ENCODE peak calls at places on chromosomes 4 and X, in four cellular contexts. J, E, O and W are unnamed samples.

GRCh38 chr4:47718691-47719090 is 119.2 kb downstream of the CORIN start:
- DNase-seq in J (no peak), E (no peak), O (no peak), W (no peak)

GRCh38 chrX:30653415-30654131 is at the start of gene GK:
- DNase-seq in J (peak), E (no peak), O (peak), W (no peak)

GRCh38 chrX:109774706-109775105 is 41.6 kb upstream of the ACSL4 start:
- DNase-seq in J (peak), E (no peak), O (no peak), W (no peak)

GRCh38 chr4:58760737-58761136 is 1650.6 kb upstream of the IGFBP7 start:
- DNase-seq in J (no peak), E (no peak), O (no peak), W (no peak)

GRCh38 chrX:3256868-3257267 is 89.6 kb downstream of the MXRA5 start:
- DNase-seq in J (no peak), E (no peak), O (no peak), W (no peak)

GRCh38 chrX:153769865-153770605 is 6.0 kb downstream of the PLXNB3 start:
- DNase-seq in J (no peak), E (no peak), O (peak), W (no peak)

GRCh38 chr4:53507671-53508286 is 83.5 kb downstream of the LNX1 start:
- DNase-seq in J (peak), E (no peak), O (no peak), W (no peak)

GRCh38 chrX:120250522-120251271 is at the start of gene ZBTB33:
- DNase-seq in J (peak), E (peak), O (peak), W (peak)

GRCh38 chrX:30513284-30513683 is 64.3 kb downstream of the TASL start:
- DNase-seq in J (no peak), E (no peak), O (no peak), W (no peak)

GRCh38 chrX:150531467-150531866 is 37.0 kb upstream of the MTM1 start:
- DNase-seq in J (no peak), E (no peak), O (no peak), W (no peak)

GRCh38 chrX:67692246-67692645 is 148.4 kb downstream of the AR start:
- DNase-seq in J (peak), E (no peak), O (no peak), W (no peak)

GRCh38 chr4:146260521-146260920 is 46.2 kb downstream of the REELD1 start:
- DNase-seq in J (no peak), E (no peak), O (no peak), W (no peak)

GRCh38 chrX:136209016-136209738 is 42.0 kb downstream of the MAP7D3 start:
- DNase-seq in J (peak), E (no peak), O (peak), W (peak)

GRCh38 chrX:40148439-40149285 is 50.9 kb upstream of the BCOR start:
- DNase-seq in J (no peak), E (no peak), O (peak), W (peak)

GRCh38 chrX:154135458-154136229 is 8.4 kb upstream of the OPN1LW start:
- DNase-seq in J (no peak), E (no peak), O (no peak), W (no peak)

GRCh38 chrX:96837808-96838207 is 45.9 kb upstream of the RPA4 start:
- DNase-seq in J (peak), E (no peak), O (no peak), W (peak)

GRCh38 chrX:39895228-39896110 is 202.3 kb downstream of the BCOR start:
- DNase-seq in J (no peak), E (no peak), O (no peak), W (no peak)

GRCh38 chr4:139666735-139667266 is 1.2 kb downstream of the MGST2 start:
- DNase-seq in J (peak), E (no peak), O (no peak), W (no peak)

GRCh38 chrX:47564438-47565085 is 3.6 kb downstream of the ARAF start:
- DNase-seq in J (no peak), E (no peak), O (no peak), W (no peak)

GRCh38 chr4:186622788-186623464 is 67.6 kb upstream of the MTNR1A start:
- DNase-seq in J (peak), E (no peak), O (no peak), W (peak)

GRCh38 chr4:20323991-20324390 is 72.3 kb downstream of the SLIT2 start:
- DNase-seq in J (peak), E (no peak), O (no peak), W (peak)

GRCh38 chr4:1218892-1219552 is 29.9 kb downstream of the CTBP1 start:
- DNase-seq in J (no peak), E (no peak), O (no peak), W (no peak)

GRCh38 chrX:16278927-16279326 is 111.6 kb downstream of the MAGEB17 start:
- DNase-seq in J (no peak), E (peak), O (peak), W (peak)

GRCh38 chr4:187478292-187479205 is 517.0 kb upstream of the ZFP42 start:
- DNase-seq in J (peak), E (no peak), O (no peak), W (peak)

GRCh38 chr4:134202136-134202535 is 547 bp upstream of the PABPC4L start:
- DNase-seq in J (no peak), E (no peak), O (no peak), W (no peak)

GRCh38 chr4:169160825-169161224 is 109.9 kb downstream of the SH3RF1 start:
- DNase-seq in J (no peak), E (no peak), O (no peak), W (no peak)

GRCh38 chr4:146401274-146401673 is 120.5 kb downstream of the SLC10A7 start:
- DNase-seq in J (no peak), E (no peak), O (no peak), W (no peak)

GRCh38 chrX:42530027-42530426 is 247.9 kb downstream of the PPP1R2C start:
- DNase-seq in J (peak), E (no peak), O (no peak), W (peak)

GRCh38 chr4:119823891-119824290 is 195.3 kb upstream of the PDE5A start:
- DNase-seq in J (no peak), E (no peak), O (no peak), W (no peak)

GRCh38 chr4:153518001-153518400 is 51.8 kb downstream of the TMEM131L start:
- DNase-seq in J (peak), E (no peak), O (no peak), W (no peak)

GRCh38 chr4:3831529-3832150 is 65.5 kb downstream of the ADRA2C start:
- DNase-seq in J (no peak), E (no peak), O (no peak), W (no peak)
- H3K23ac ChIP-seq in J (no peak), E (no peak), O (no peak), W (no peak)

GRCh38 chr4:182231080-182231479 is 12.1 kb upstream of the TENM3 start:
- DNase-seq in J (peak), E (no peak), O (no peak), W (no peak)

GRCh38 chr4:182231503-182231902 is 11.7 kb upstream of the TENM3 start:
- DNase-seq in J (no peak), E (no peak), O (no peak), W (no peak)

GRCh38 chr4:182227611-182228010 is 15.6 kb upstream of the TENM3 start:
- DNase-seq in J (no peak), E (no peak), O (no peak), W (no peak)

GRCh38 chr4:182235016-182235415 is 8.2 kb upstream of the TENM3 start:
- DNase-seq in J (no peak), E (no peak), O (no peak), W (no peak)

GRCh38 chr4:182230256-182230655 is 12.9 kb upstream of the TENM3 start:
- DNase-seq in J (no peak), E (no peak), O (no peak), W (no peak)
- H2BK5ac ChIP-seq in J (no peak), E (no peak), O (no peak), W (no peak)

DNA sequence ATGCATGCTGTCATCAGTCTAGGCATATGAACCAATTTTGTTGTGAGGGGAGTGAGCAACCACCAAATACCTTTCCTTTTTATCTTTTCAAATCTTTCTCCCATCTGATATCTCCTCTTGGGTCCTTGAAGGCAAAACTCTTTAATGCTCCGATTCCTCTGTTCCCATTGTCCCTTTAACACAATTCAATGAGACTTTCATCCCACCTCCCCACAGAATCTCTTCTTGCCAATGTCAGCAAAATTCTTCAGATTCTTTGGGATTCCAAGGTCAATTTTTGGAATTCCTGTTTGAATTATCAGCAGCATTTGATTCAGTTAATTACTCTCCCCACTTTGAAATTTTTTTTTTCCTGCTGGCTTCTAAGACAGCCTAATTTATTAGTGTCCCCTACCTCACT is 232.7 kb downstream of the COX7B2 start:
- DNase-seq in J (no peak), E (no peak), O (no peak), W (peak)
- H2AK5ac ChIP-seq in J (no peak), E (no peak), O (no peak), W (no peak)

GRCh38 chr4:108097990-108098553 is 70.7 kb downstream of the LEF1 start:
- DNase-seq in J (no peak), E (no peak), O (no peak), W (no peak)
- H3K23ac ChIP-seq in J (no peak), E (no peak), O (no peak), W (no peak)

GRCh38 chrX:19832186-19832965 is 55.0 kb downstream of the SH3KBP1 start:
- DNase-seq in J (no peak), E (no peak), O (no peak), W (no peak)

GRCh38 chrX:19836337-19836736 is 51.1 kb downstream of the SH3KBP1 start:
- DNase-seq in J (no peak), E (no peak), O (no peak), W (no peak)

GRCh38 chrX:19829817-19830216 is 57.6 kb downstream of the SH3KBP1 start:
- DNase-seq in J (no peak), E (no peak), O (no peak), W (peak)

DNA sequence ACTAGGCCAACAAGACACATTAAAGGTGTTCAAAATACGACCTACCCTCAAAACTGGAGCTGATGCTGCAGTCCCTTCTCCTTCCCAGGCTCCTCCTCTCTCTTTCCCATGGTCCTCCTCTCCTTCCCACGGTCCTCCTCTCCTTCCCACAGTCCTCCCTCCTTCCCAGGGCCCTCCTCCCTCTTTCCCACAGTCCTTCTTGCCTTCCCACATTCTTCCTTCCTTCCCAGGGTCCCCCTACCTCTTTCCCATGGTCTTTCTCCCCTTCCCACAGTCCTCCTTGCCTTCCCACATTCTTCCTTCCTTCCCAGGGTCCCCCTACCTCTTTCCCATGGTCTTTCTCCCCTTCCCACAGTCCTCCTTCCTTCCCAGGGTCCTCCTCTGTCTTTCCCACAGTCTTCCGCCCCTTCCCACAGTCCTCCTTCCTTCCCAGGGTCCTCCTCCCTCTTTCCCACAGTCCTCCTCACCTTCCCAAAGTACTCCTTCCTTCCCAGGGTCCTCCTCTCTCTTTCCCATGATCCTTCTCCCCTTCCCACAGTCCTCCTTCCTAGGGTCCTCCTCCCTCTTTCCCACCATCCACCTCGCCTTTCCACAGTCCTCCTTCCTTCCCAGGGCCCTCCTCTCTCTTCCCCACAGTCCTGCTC is 54.2 kb downstream of the SH3KBP1 start:
- DNase-seq in J (no peak), E (no peak), O (no peak), W (no peak)
- H2BK5ac ChIP-seq in J (no peak), E (no peak), O (no peak), W (no peak)

GRCh38 chr4:78568640-78569261 is 17.2 kb downstream of the ANXA3 start:
- DNase-seq in J (no peak), E (no peak), O (no peak), W (peak)
- H2AK5ac ChIP-seq in J (peak), E (no peak), O (no peak), W (no peak)

GRCh38 chr4:15681372-15682339 is at the start of gene FAM200B:
- DNase-seq in J (peak), E (peak), O (peak), W (peak)
- H3K23ac ChIP-seq in J (peak), E (no peak), O (no peak), W (no peak)

DNA sequence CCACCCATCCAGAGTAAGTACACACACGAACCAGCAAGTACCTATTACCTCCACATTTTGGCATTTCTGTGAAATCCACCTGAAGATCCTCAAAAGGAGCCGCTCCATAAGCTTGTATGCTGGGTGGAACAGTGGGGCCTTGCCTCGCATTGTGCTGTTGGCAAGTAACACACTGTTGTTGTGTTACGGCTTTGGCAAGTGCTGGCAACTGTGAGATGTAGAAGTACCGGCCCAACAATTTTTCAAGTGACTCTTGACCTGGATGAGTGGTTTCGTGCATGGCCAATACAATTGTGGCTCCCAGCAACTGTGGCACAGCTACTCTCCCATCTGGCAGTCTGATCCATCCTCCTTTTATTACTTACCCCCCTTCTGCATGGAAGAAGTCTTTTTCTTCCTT is 128.7 kb downstream of the CCNB3 start:
- DNase-seq in J (no peak), E (no peak), O (no peak), W (no peak)
- H2BK5ac ChIP-seq in J (no peak), E (no peak), O (no peak), W (no peak)

DNA sequence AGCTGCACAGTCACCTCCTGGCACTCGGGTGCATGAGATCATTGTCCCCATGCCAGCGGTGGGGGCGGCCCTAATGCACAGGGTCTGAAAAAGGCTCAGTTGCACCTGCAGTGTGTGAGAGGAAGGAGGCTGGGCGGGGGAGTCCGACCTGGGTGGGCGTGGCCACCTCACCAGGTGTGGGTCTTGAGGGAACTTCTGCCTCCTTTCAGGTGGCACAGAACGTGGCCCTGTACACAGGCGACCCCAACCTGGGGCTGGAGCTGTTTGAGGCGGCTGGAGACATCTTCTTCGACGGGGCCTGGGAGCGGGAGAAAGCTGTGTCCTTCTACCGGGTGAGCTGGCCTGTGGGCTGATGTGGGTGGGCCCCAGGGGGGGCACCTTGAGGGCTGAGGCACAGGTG is 34.3 kb upstream of the HTRA3 start:
- DNase-seq in J (no peak), E (no peak), O (no peak), W (no peak)
- H2AK5ac ChIP-seq in J (no peak), E (no peak), O (no peak), W (no peak)